ENCODE peak calls at places on chromosomes 12 and 14, in ten cellular contexts. D is astrocyte, P is hepatocyte, L is HCT116, J is fibroblast of lung, H is K562, O is MM.1S, E is neural progenitor cell, K is GM23248, Q is HepG2. Z is an unnamed sample.

GRCh38 chr12:55019784-55020183 is at the start of gene NEUROD4:
- DNase-seq in E (peak; percentile 96), K (peak; percentile 82), O (peak; percentile 76), L (peak; percentile 12), P (peak; percentile 87), H (peak; percentile 73), D (peak; percentile 60), Q (peak; percentile 30), J (peak; percentile 53), Z (peak; percentile 66)

GRCh38 chr14:21749306-21749868 is 75.8 kb upstream of the OR4E1 start:
- DNase-seq in L (no peak), E (no peak), K (no peak), H (no peak), J (no peak), Q (no peak), P (no peak), O (peak; percentile 55), D (no peak), Z (no peak)

GRCh38 chr12:9869307-9870161 is at the start of gene CLEC2B:
- DNase-seq in Q (no peak), J (peak; percentile 90), K (peak; percentile 91), E (peak; percentile 16), H (peak; percentile 33), O (peak; percentile 67), P (peak; percentile 13), D (peak; percentile 76), L (no peak), Z (peak; percentile 69)

GRCh38 chr14:70289138-70289537 is 70.3 kb downstream of the COX16 start:
- DNase-seq in J (no peak), P (no peak), K (no peak), D (no peak), Q (no peak), E (no peak), L (no peak), H (peak; percentile 12), O (no peak), Z (no peak)

GRCh38 chr12:67018105-67018504 is 251.1 kb upstream of the CAND1 start:
- DNase-seq in Q (no peak), K (no peak), H (peak; percentile 18), L (no peak), P (no peak), O (no peak), E (peak; percentile 41), J (no peak), D (no peak), Z (peak; percentile 27)

GRCh38 chr12:94618995-94619695 is 31.2 kb downstream of the TMCC3 start:
- DNase-seq in O (no peak), K (peak; percentile 95), L (peak; percentile 63), H (no peak), D (peak; percentile 89), Q (no peak), J (peak; percentile 91), E (no peak), P (peak; percentile 44), Z (peak; percentile 98)

GRCh38 chr12:25552681-25553080 is 402 bp downstream of the LMNTD1 start:
- DNase-seq in Q (no peak), D (peak; percentile 78), O (no peak), H (no peak), P (no peak), J (no peak), L (no peak), K (peak; percentile 75), E (no peak), Z (no peak)

GRCh38 chr14:61184117-61184516 is 97.0 kb downstream of the TMEM30B start:
- DNase-seq in Q (no peak), O (no peak), K (peak; percentile 91), E (no peak), H (no peak), D (peak; percentile 95), P (no peak), J (peak; percentile 95), L (no peak), Z (peak; percentile 69)

GRCh38 chr14:22520235-22520634 is 68.8 kb downstream of the DAD1 start:
- DNase-seq in K (peak; percentile 61), D (peak; percentile 89), H (peak; percentile 61), P (no peak), J (peak; percentile 75), L (no peak), O (no peak), E (no peak), Q (no peak), Z (no peak)

GRCh38 chr12:68175566-68176033 is 16.1 kb upstream of the IFNG start:
- DNase-seq in D (no peak), O (peak; percentile 61), K (no peak), Q (no peak), L (no peak), J (no peak), P (no peak), H (no peak), E (no peak), Z (no peak)

GRCh38 chr12:4250691-4251090 is 22.9 kb upstream of the CCND2 start:
- DNase-seq in K (no peak), Q (no peak), D (no peak), L (no peak), O (no peak), E (no peak), H (no peak), P (no peak), J (no peak), Z (no peak)

GRCh38 chr14:34328178-34328577 is 133.9 kb downstream of the SPTSSA start:
- DNase-seq in P (no peak), H (no peak), L (no peak), J (peak; percentile 57), Q (no peak), O (no peak), K (no peak), D (no peak), E (no peak), Z (no peak)

GRCh38 chr12:94973202-94973601 is 30.3 kb downstream of the NDUFA12 start:
- DNase-seq in O (no peak), L (no peak), H (no peak), E (no peak), D (peak; percentile 51), J (peak; percentile 18), P (peak; percentile 74), Q (no peak), K (no peak), Z (no peak)

GRCh38 chr12:6792522-6793201 is 3.3 kb downstream of the CD4 start:
- DNase-seq in D (no peak), O (no peak), Q (peak; percentile 87), P (no peak), L (no peak), K (no peak), H (no peak), J (no peak), E (peak; percentile 49), Z (no peak)

GRCh38 chr12:132414634-132415340 is 75.2 kb upstream of the FBRSL1 start:
- DNase-seq in P (peak; percentile 92), E (peak; percentile 91), Q (peak; percentile 62), L (peak; percentile 65), D (peak; percentile 22), H (peak; percentile 80), K (peak; percentile 87), O (peak; percentile 39), J (peak; percentile 72), Z (peak; percentile 94)

GRCh38 chr14:37583358-37584210 is 11.5 kb downstream of the FOXA1 start:
- DNase-seq in J (no peak), Q (peak; percentile 54), P (peak; percentile 80), D (no peak), E (peak; percentile 92), O (no peak), H (no peak), K (no peak), L (no peak), Z (peak; percentile 85)
- TF ChIP-seq EZH2 in J (peak; percentile 55), Q (no peak), P (no peak), D (peak; percentile 57), E (peak; percentile 57), O (no peak), H (no peak), K (no peak), L (no peak), Z (no peak)

GRCh38 chr14:105069554-105069886 is 4.3 kb upstream of the GPR132 start:
- DNase-seq in D (no peak), E (no peak), O (no peak), Q (no peak), K (no peak), J (no peak), H (no peak), L (no peak), P (no peak), Z (no peak)
- H3K4me2 ChIP-seq in D (no peak overlapping the region), E (no peak overlapping the region), O (no peak overlapping the region), Q (no peak overlapping the region), K (no peak overlapping the region), J (no peak overlapping the region), H (peak overlapping the region; percentile 37), L (peak overlapping the region; percentile 28), P (no peak overlapping the region), Z (no peak overlapping the region)

GRCh38 chr14:64508215-64508776 is 3.7 kb downstream of the ZBTB1 start:
- DNase-seq in E (no peak), K (peak; percentile 9), P (no peak), Q (no peak), D (no peak), L (no peak), O (peak; percentile 46), J (no peak), H (no peak), Z (no peak)
- H3K4me3 ChIP-seq in E (no peak overlapping the region), K (peak overlapping the region; percentile 91), P (no peak overlapping the region), Q (no peak overlapping the region), D (no peak overlapping the region), L (no peak overlapping the region), O (peak overlapping the region; percentile 63), J (no peak overlapping the region), H (no peak overlapping the region), Z (peak overlapping the region; percentile 82)

GRCh38 chr14:101695659-101696058 is 65.8 kb upstream of the PPP2R5C start:
- DNase-seq in J (no peak), P (no peak), E (no peak), Q (no peak), K (no peak), D (no peak), O (no peak), H (no peak), L (no peak), Z (no peak)
- TF ChIP-seq EZH2 in J (no peak), P (no peak), E (no peak), Q (no peak), K (no peak), D (no peak), O (no peak), H (no peak), L (no peak), Z (no peak)

GRCh38 chr14:31025335-31026075 is at the start of gene AP4S1:
- DNase-seq in E (peak; percentile 69), H (peak; percentile 58), K (peak; percentile 67), P (peak; percentile 65), Q (peak; percentile 57), O (peak; percentile 7), J (peak; percentile 26), L (no peak), D (no peak), Z (peak; percentile 13)
- H3K4me2 ChIP-seq in E (peak within 1 kb of the TSS; percentile 98), H (peak within 1 kb of the TSS; percentile 89), K (peak within 1 kb of the TSS; percentile 100), P (peak within 1 kb of the TSS; percentile 83), Q (peak within 1 kb of the TSS; percentile 86), O (peak within 1 kb of the TSS; percentile 51), J (peak within 1 kb of the TSS; percentile 88), L (peak within 1 kb of the TSS; percentile 85), D (peak within 1 kb of the TSS; percentile 93), Z (peak within 1 kb of the TSS; percentile 88)

Z was measured in PC-3.